ENCODE peak calls at places on chromosomes 2 and 18, in nine cellular contexts. One of them, this sample, is unnamed.

GRCh38 chr2:85291425-85292023 is 36.3 kb downstream of the TGOLN2 start:
- DNase-seq in testis: no peak
- DNase-seq in body of pancreas: no peak
- DNase-seq in stomach: no peak
- DNase-seq in K562: no peak
- DNase-seq in breast epithelium: no peak
- DNase-seq in tibial nerve: no peak
- DNase-seq in spleen: no peak
- DNase-seq in esophagus muscularis mucosa: no peak
- DNase-seq in this sample: no peak

GRCh38 chr18:25921677-25922421 is 168.6 kb downstream of the SS18 start:
- DNase-seq in esophagus muscularis mucosa: no peak
- DNase-seq in stomach: peak
- DNase-seq in testis: peak
- DNase-seq in spleen: no peak
- DNase-seq in body of pancreas: peak
- DNase-seq in tibial nerve: no peak
- DNase-seq in K562: peak
- DNase-seq in breast epithelium: no peak
- DNase-seq in this sample: peak

GRCh38 chr2:156423674-156424282 is 12.4 kb upstream of the GPD2 start:
- DNase-seq in K562: no peak
- DNase-seq in tibial nerve: no peak
- DNase-seq in breast epithelium: no peak
- DNase-seq in body of pancreas: peak
- DNase-seq in spleen: no peak
- DNase-seq in stomach: no peak
- DNase-seq in testis: no peak
- DNase-seq in esophagus muscularis mucosa: no peak
- DNase-seq in this sample: no peak

GRCh38 chr2:127324635-127325034 is 30.7 kb upstream of the ERCC3 start:
- DNase-seq in esophagus muscularis mucosa: no peak
- DNase-seq in body of pancreas: peak
- DNase-seq in tibial nerve: no peak
- DNase-seq in K562: peak
- DNase-seq in stomach: no peak
- DNase-seq in breast epithelium: no peak
- DNase-seq in testis: no peak
- DNase-seq in spleen: no peak
- DNase-seq in this sample: no peak

GRCh38 chr2:136389809-136390208 is 271.9 kb upstream of the CXCR4 start:
- DNase-seq in testis: no peak
- DNase-seq in K562: no peak
- DNase-seq in stomach: no peak
- DNase-seq in tibial nerve: no peak
- DNase-seq in spleen: no peak
- DNase-seq in esophagus muscularis mucosa: no peak
- DNase-seq in breast epithelium: no peak
- DNase-seq in body of pancreas: no peak
- DNase-seq in this sample: no peak

GRCh38 chr2:152063325-152063924 is 35.4 kb downstream of the CACNB4 start:
- DNase-seq in testis: no peak
- DNase-seq in body of pancreas: no peak
- DNase-seq in breast epithelium: no peak
- DNase-seq in tibial nerve: no peak
- DNase-seq in spleen: no peak
- DNase-seq in stomach: no peak
- DNase-seq in esophagus muscularis mucosa: no peak
- DNase-seq in K562: no peak
- DNase-seq in this sample: no peak

GRCh38 chr2:175576270-175576669 is 394.8 kb upstream of the ATP5MC3 start:
- DNase-seq in body of pancreas: no peak
- DNase-seq in testis: no peak
- DNase-seq in esophagus muscularis mucosa: no peak
- DNase-seq in tibial nerve: no peak
- DNase-seq in spleen: no peak
- DNase-seq in K562: no peak
- DNase-seq in stomach: no peak
- DNase-seq in breast epithelium: no peak
- DNase-seq in this sample: no peak

GRCh38 chr2:25279091-25279651 is 62.6 kb downstream of the DNMT3A start:
- DNase-seq in esophagus muscularis mucosa: peak
- DNase-seq in breast epithelium: no peak
- DNase-seq in stomach: peak
- DNase-seq in body of pancreas: no peak
- DNase-seq in tibial nerve: peak
- DNase-seq in K562: no peak
- DNase-seq in testis: peak
- DNase-seq in spleen: peak
- DNase-seq in this sample: peak

GRCh38 chr2:181239400-181239799 is 217.8 kb upstream of the ITGA4 start:
- DNase-seq in testis: no peak
- DNase-seq in body of pancreas: no peak
- DNase-seq in tibial nerve: no peak
- DNase-seq in esophagus muscularis mucosa: no peak
- DNase-seq in breast epithelium: no peak
- DNase-seq in stomach: no peak
- DNase-seq in K562: no peak
- DNase-seq in spleen: no peak
- DNase-seq in this sample: no peak

GRCh38 chr2:196987298-196987653 is 60.8 kb upstream of the PGAP1 start:
- DNase-seq in testis: no peak
- DNase-seq in stomach: no peak
- DNase-seq in tibial nerve: no peak
- DNase-seq in K562: no peak
- DNase-seq in spleen: no peak
- DNase-seq in breast epithelium: no peak
- DNase-seq in body of pancreas: no peak
- DNase-seq in esophagus muscularis mucosa: no peak
- DNase-seq in this sample: no peak

GRCh38 chr2:203328735-203329549 is 748 bp downstream of the ABI2 start:
- DNase-seq in stomach: no peak
- DNase-seq in testis: peak
- DNase-seq in breast epithelium: no peak
- DNase-seq in spleen: peak
- DNase-seq in body of pancreas: peak
- DNase-seq in tibial nerve: no peak
- DNase-seq in esophagus muscularis mucosa: peak
- DNase-seq in K562: peak
- DNase-seq in this sample: peak

GRCh38 chr2:150676747-150677382 is 189.4 kb upstream of the RND3 start:
- DNase-seq in esophagus muscularis mucosa: no peak
- DNase-seq in tibial nerve: no peak
- DNase-seq in breast epithelium: no peak
- DNase-seq in K562: no peak
- DNase-seq in testis: no peak
- DNase-seq in body of pancreas: no peak
- DNase-seq in spleen: no peak
- DNase-seq in stomach: no peak
- DNase-seq in this sample: no peak

GRCh38 chr2:55888941-55889340 is 34.6 kb downstream of the EFEMP1 start:
- DNase-seq in body of pancreas: no peak
- DNase-seq in K562: no peak
- DNase-seq in breast epithelium: no peak
- DNase-seq in spleen: no peak
- DNase-seq in tibial nerve: no peak
- DNase-seq in esophagus muscularis mucosa: no peak
- DNase-seq in testis: no peak
- DNase-seq in stomach: no peak
- DNase-seq in this sample: no peak

GRCh38 chr2:25853038-25853638 is 25.1 kb downstream of the ASXL2 start:
- DNase-seq in spleen: no peak
- DNase-seq in testis: no peak
- DNase-seq in body of pancreas: no peak
- DNase-seq in tibial nerve: no peak
- DNase-seq in esophagus muscularis mucosa: no peak
- DNase-seq in stomach: no peak
- DNase-seq in K562: no peak
- DNase-seq in breast epithelium: no peak
- DNase-seq in this sample: no peak

GRCh38 chr2:143732076-143732475 is 602.9 kb downstream of the ARHGAP15 start:
- DNase-seq in breast epithelium: no peak
- DNase-seq in K562: no peak
- DNase-seq in body of pancreas: no peak
- DNase-seq in stomach: no peak
- DNase-seq in tibial nerve: no peak
- DNase-seq in testis: no peak
- DNase-seq in esophagus muscularis mucosa: no peak
- DNase-seq in spleen: no peak
- DNase-seq in this sample: no peak

GRCh38 chr2:149169653-149170052 is 131.2 kb downstream of the LYPD6B start:
- DNase-seq in K562: no peak
- DNase-seq in breast epithelium: no peak
- DNase-seq in tibial nerve: no peak
- DNase-seq in spleen: no peak
- DNase-seq in esophagus muscularis mucosa: no peak
- DNase-seq in body of pancreas: peak
- DNase-seq in testis: no peak
- DNase-seq in stomach: peak
- DNase-seq in this sample: no peak

DNA sequence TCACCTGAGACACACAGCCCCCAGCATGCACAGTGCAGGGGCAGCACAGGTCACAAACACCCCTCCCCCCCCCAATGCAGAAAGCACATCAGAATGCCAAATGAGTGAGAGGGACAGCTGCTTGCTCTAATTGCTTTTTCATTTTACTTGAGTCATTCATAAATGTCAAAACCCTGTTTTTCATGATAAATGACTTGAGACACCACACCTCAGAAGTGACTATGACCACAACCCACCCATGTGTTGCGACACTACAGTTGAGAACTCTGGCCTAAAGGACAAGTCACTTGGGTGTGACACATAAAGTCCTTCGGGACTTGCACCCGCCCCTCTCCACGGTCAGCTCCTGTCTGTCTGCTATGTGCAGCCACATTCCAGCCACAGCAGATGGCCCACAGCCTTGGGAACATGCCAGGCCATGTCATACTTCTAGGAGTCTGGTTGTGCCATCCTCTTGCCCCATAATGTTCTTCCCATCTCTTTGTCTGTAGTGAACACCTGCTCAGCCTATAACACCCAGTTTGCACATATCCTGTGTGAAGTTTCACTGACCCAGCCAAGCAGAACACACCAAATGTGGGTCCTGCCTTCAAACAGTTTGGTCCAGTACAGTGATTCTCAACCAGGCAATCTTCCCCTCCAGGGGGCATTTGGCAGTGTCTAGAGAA is 30.2 kb upstream of the RIOK3 start:
- DNase-seq in testis: no peak
- DNase-seq in K562: peak
- DNase-seq in body of pancreas: no peak
- DNase-seq in stomach: peak
- DNase-seq in esophagus muscularis mucosa: no peak
- DNase-seq in spleen: peak
- DNase-seq in tibial nerve: no peak
- DNase-seq in breast epithelium: no peak
- DNase-seq in this sample: peak
- TF ChIP-seq POLR2A in testis: no peak
- TF ChIP-seq POLR2A in K562: no peak
- TF ChIP-seq POLR2A in body of pancreas: no peak
- TF ChIP-seq POLR2A in stomach: no peak
- TF ChIP-seq POLR2A in esophagus muscularis mucosa: no peak
- TF ChIP-seq POLR2A in spleen: no peak
- TF ChIP-seq POLR2A in tibial nerve: no peak
- TF ChIP-seq POLR2A in breast epithelium: no peak
- TF ChIP-seq POLR2A in this sample: no peak

GRCh38 chr2:45669109-45669508 is 17.6 kb downstream of the PRKCE start:
- DNase-seq in body of pancreas: no peak
- DNase-seq in tibial nerve: no peak
- DNase-seq in breast epithelium: no peak
- DNase-seq in testis: no peak
- DNase-seq in esophagus muscularis mucosa: no peak
- DNase-seq in spleen: no peak
- DNase-seq in K562: peak
- DNase-seq in stomach: no peak
- DNase-seq in this sample: no peak
- TF ChIP-seq POLR2A in body of pancreas: no peak
- TF ChIP-seq POLR2A in tibial nerve: no peak
- TF ChIP-seq POLR2A in breast epithelium: no peak
- TF ChIP-seq POLR2A in testis: no peak
- TF ChIP-seq POLR2A in esophagus muscularis mucosa: no peak
- TF ChIP-seq POLR2A in spleen: no peak
- TF ChIP-seq POLR2A in K562: no peak
- TF ChIP-seq POLR2A in stomach: no peak
- TF ChIP-seq POLR2A in this sample: no peak

DNA sequence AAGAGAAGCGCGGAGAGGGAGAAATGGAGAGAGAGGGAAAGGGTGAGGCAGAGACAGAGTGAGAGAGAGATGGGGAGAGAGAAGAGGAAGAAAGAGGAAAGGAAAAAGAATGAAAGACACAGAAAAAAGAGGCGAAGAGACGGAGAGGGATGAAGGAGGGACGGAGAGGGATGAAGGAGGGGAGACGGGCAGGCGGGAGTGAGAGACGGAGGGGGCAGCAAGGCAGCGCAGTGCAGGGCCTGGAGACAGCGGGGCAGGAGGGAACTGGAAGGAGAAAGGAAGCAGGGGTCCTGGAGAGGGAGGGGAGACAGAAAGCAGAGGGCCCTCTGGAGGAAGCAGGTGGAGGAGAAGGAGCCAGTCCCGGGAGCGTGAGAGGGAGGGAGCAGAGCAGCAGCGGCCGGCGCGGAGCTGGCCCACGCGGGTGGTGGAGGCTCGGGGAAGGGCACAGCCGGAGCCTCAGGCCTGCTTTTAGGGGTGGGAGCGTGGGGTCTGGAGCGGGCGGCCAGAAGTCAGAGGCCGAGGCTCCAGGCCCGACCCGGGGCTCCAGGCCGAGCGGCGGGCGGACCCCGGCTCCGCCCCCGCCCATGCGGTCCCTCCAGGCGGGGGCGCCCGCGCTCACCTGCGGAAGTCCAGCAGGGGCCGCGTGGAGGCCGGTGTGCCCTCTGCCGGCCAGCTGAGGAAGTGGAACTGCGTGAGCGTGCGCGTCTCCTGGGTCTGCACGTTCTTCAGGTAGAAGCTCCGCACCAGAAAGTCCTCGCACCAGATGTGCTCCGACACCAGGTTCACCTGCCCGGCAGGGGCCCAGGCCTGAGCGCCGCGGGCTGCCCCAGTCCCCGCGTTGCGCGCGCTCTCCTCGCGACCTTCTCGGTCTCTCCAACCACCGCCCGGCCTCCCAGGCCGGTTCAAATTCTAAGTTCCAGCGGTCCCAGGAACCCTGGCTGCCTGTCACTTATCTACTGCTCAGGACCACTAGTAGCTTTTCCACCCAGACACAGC is 14.5 kb downstream of the PTPRN start:
- DNase-seq in esophagus muscularis mucosa: peak
- DNase-seq in body of pancreas: peak
- DNase-seq in breast epithelium: peak
- DNase-seq in stomach: peak
- DNase-seq in spleen: peak
- DNase-seq in testis: peak
- DNase-seq in tibial nerve: peak
- DNase-seq in K562: peak
- DNase-seq in this sample: peak
- TF ChIP-seq POLR2A in esophagus muscularis mucosa: no peak
- TF ChIP-seq POLR2A in body of pancreas: peak
- TF ChIP-seq POLR2A in breast epithelium: no peak
- TF ChIP-seq POLR2A in stomach: no peak
- TF ChIP-seq POLR2A in spleen: no peak
- TF ChIP-seq POLR2A in testis: no peak
- TF ChIP-seq POLR2A in tibial nerve: peak
- TF ChIP-seq POLR2A in K562: peak
- TF ChIP-seq POLR2A in this sample: peak

GRCh38 chr2:131521961-131522781 is 5.5 kb upstream of the CCDC74A start:
- DNase-seq in stomach: no peak
- DNase-seq in testis: peak
- DNase-seq in esophagus muscularis mucosa: no peak
- DNase-seq in tibial nerve: no peak
- DNase-seq in body of pancreas: no peak
- DNase-seq in breast epithelium: no peak
- DNase-seq in spleen: peak
- DNase-seq in K562: no peak
- DNase-seq in this sample: no peak
- TF ChIP-seq POLR2A in stomach: no peak
- TF ChIP-seq POLR2A in testis: no peak
- TF ChIP-seq POLR2A in esophagus muscularis mucosa: no peak
- TF ChIP-seq POLR2A in tibial nerve: no peak
- TF ChIP-seq POLR2A in body of pancreas: no peak
- TF ChIP-seq POLR2A in breast epithelium: no peak
- TF ChIP-seq POLR2A in spleen: no peak
- TF ChIP-seq POLR2A in K562: peak
- TF ChIP-seq POLR2A in this sample: peak